ENCODE peak calls at places on chromosomes 6 and 20, in eight cellular contexts. One of them, this sample, is unnamed.

GRCh38 chr6:32843321-32843978 is 397 bp downstream of the PSMB8 start:
- DNase-seq in GOT3: no peak
- DNase-seq in neural crest cell: no peak
- DNase-seq in germinal center: peak
- DNase-seq in dermis blood vessel endothelial cell: peak
- DNase-seq in MV-4-11: peak
- DNase-seq in natural killer cell: no peak
- DNase-seq in activated CD8-positive, alpha-beta memory T cell treated with anti-CD3 and anti-CD28 coated beads, Interleukin-2, amount 50 U/mL, for 4 hours: no peak
- DNase-seq in this sample: no peak

GRCh38 chr20:34824026-34824860 is 1.2 kb downstream of the NCOA6 start:
- DNase-seq in MV-4-11: peak
- DNase-seq in germinal center: peak
- DNase-seq in GOT3: no peak
- DNase-seq in natural killer cell: peak
- DNase-seq in neural crest cell: peak
- DNase-seq in dermis blood vessel endothelial cell: peak
- DNase-seq in activated CD8-positive, alpha-beta memory T cell treated with anti-CD3 and anti-CD28 coated beads, Interleukin-2, amount 50 U/mL, for 4 hours: peak
- DNase-seq in this sample: no peak

GRCh38 chr6:10390495-10391298 is 24.2 kb downstream of the TFAP2A start:
- DNase-seq in dermis blood vessel endothelial cell: no peak
- DNase-seq in natural killer cell: no peak
- DNase-seq in germinal center: no peak
- DNase-seq in GOT3: no peak
- DNase-seq in neural crest cell: no peak
- DNase-seq in MV-4-11: no peak
- DNase-seq in activated CD8-positive, alpha-beta memory T cell treated with anti-CD3 and anti-CD28 coated beads, Interleukin-2, amount 50 U/mL, for 4 hours: no peak
- DNase-seq in this sample: no peak

GRCh38 chr6:122476131-122476530 is 4.5 kb upstream of the SERINC1 start:
- DNase-seq in MV-4-11: peak
- DNase-seq in dermis blood vessel endothelial cell: peak
- DNase-seq in natural killer cell: no peak
- DNase-seq in germinal center: no peak
- DNase-seq in GOT3: no peak
- DNase-seq in neural crest cell: no peak
- DNase-seq in activated CD8-positive, alpha-beta memory T cell treated with anti-CD3 and anti-CD28 coated beads, Interleukin-2, amount 50 U/mL, for 4 hours: no peak
- DNase-seq in this sample: no peak

GRCh38 chr20:24983896-24984295 is 8.7 kb downstream of the APMAP start:
- DNase-seq in natural killer cell: no peak
- DNase-seq in dermis blood vessel endothelial cell: no peak
- DNase-seq in germinal center: no peak
- DNase-seq in activated CD8-positive, alpha-beta memory T cell treated with anti-CD3 and anti-CD28 coated beads, Interleukin-2, amount 50 U/mL, for 4 hours: no peak
- DNase-seq in neural crest cell: no peak
- DNase-seq in MV-4-11: no peak
- DNase-seq in GOT3: no peak
- DNase-seq in this sample: no peak

GRCh38 chr20:44089987-44090674 is 96.9 kb downstream of the JPH2 start:
- DNase-seq in dermis blood vessel endothelial cell: peak
- DNase-seq in GOT3: no peak
- DNase-seq in natural killer cell: no peak
- DNase-seq in germinal center: peak
- DNase-seq in MV-4-11: peak
- DNase-seq in activated CD8-positive, alpha-beta memory T cell treated with anti-CD3 and anti-CD28 coated beads, Interleukin-2, amount 50 U/mL, for 4 hours: no peak
- DNase-seq in neural crest cell: peak
- DNase-seq in this sample: no peak

GRCh38 chr6:14844411-14844810 is 401.5 kb upstream of the JARID2 start:
- DNase-seq in germinal center: no peak
- DNase-seq in dermis blood vessel endothelial cell: no peak
- DNase-seq in activated CD8-positive, alpha-beta memory T cell treated with anti-CD3 and anti-CD28 coated beads, Interleukin-2, amount 50 U/mL, for 4 hours: no peak
- DNase-seq in MV-4-11: no peak
- DNase-seq in neural crest cell: no peak
- DNase-seq in GOT3: no peak
- DNase-seq in natural killer cell: no peak
- DNase-seq in this sample: no peak

GRCh38 chr6:6701864-6702263 is 113.3 kb downstream of the LY86 start:
- DNase-seq in activated CD8-positive, alpha-beta memory T cell treated with anti-CD3 and anti-CD28 coated beads, Interleukin-2, amount 50 U/mL, for 4 hours: no peak
- DNase-seq in natural killer cell: no peak
- DNase-seq in GOT3: no peak
- DNase-seq in neural crest cell: no peak
- DNase-seq in germinal center: no peak
- DNase-seq in MV-4-11: peak
- DNase-seq in dermis blood vessel endothelial cell: no peak
- DNase-seq in this sample: no peak

GRCh38 chr6:158516098-158516497 is 43.8 kb upstream of the TMEM181 start:
- DNase-seq in germinal center: no peak
- DNase-seq in GOT3: no peak
- DNase-seq in dermis blood vessel endothelial cell: no peak
- DNase-seq in neural crest cell: no peak
- DNase-seq in activated CD8-positive, alpha-beta memory T cell treated with anti-CD3 and anti-CD28 coated beads, Interleukin-2, amount 50 U/mL, for 4 hours: no peak
- DNase-seq in natural killer cell: no peak
- DNase-seq in MV-4-11: no peak
- DNase-seq in this sample: no peak

GRCh38 chr6:41072836-41073202 is at the start of gene NFYA:
- DNase-seq in germinal center: peak
- DNase-seq in natural killer cell: peak
- DNase-seq in dermis blood vessel endothelial cell: no peak
- DNase-seq in activated CD8-positive, alpha-beta memory T cell treated with anti-CD3 and anti-CD28 coated beads, Interleukin-2, amount 50 U/mL, for 4 hours: peak
- DNase-seq in MV-4-11: no peak
- DNase-seq in neural crest cell: no peak
- DNase-seq in GOT3: peak
- DNase-seq in this sample: no peak

GRCh38 chr6:113481441-113481840 is 375.7 kb upstream of the MARCKS start:
- DNase-seq in neural crest cell: no peak
- DNase-seq in GOT3: no peak
- DNase-seq in activated CD8-positive, alpha-beta memory T cell treated with anti-CD3 and anti-CD28 coated beads, Interleukin-2, amount 50 U/mL, for 4 hours: no peak
- DNase-seq in germinal center: no peak
- DNase-seq in dermis blood vessel endothelial cell: no peak
- DNase-seq in natural killer cell: no peak
- DNase-seq in MV-4-11: no peak
- DNase-seq in this sample: no peak

GRCh38 chr20:58223358-58223941 is 5.0 kb downstream of the ANKRD60 start:
- DNase-seq in activated CD8-positive, alpha-beta memory T cell treated with anti-CD3 and anti-CD28 coated beads, Interleukin-2, amount 50 U/mL, for 4 hours: no peak
- DNase-seq in MV-4-11: no peak
- DNase-seq in GOT3: no peak
- DNase-seq in neural crest cell: no peak
- DNase-seq in natural killer cell: no peak
- DNase-seq in dermis blood vessel endothelial cell: no peak
- DNase-seq in germinal center: no peak
- DNase-seq in this sample: no peak

GRCh38 chr6:117840541-117840983 is 66.5 kb upstream of the SLC35F1 start:
- DNase-seq in dermis blood vessel endothelial cell: peak
- DNase-seq in germinal center: no peak
- DNase-seq in MV-4-11: peak
- DNase-seq in GOT3: no peak
- DNase-seq in natural killer cell: no peak
- DNase-seq in activated CD8-positive, alpha-beta memory T cell treated with anti-CD3 and anti-CD28 coated beads, Interleukin-2, amount 50 U/mL, for 4 hours: no peak
- DNase-seq in neural crest cell: peak
- DNase-seq in this sample: no peak

GRCh38 chr6:110886555-110887167 is 12.1 kb downstream of the AMD1 start:
- DNase-seq in dermis blood vessel endothelial cell: no peak
- DNase-seq in neural crest cell: no peak
- DNase-seq in MV-4-11: no peak
- DNase-seq in GOT3: no peak
- DNase-seq in activated CD8-positive, alpha-beta memory T cell treated with anti-CD3 and anti-CD28 coated beads, Interleukin-2, amount 50 U/mL, for 4 hours: no peak
- DNase-seq in natural killer cell: no peak
- DNase-seq in germinal center: no peak
- DNase-seq in this sample: no peak

GRCh38 chr20:18314786-18315406 is 26.6 kb downstream of the ZNF133 start:
- DNase-seq in natural killer cell: no peak
- DNase-seq in germinal center: no peak
- DNase-seq in MV-4-11: no peak
- DNase-seq in activated CD8-positive, alpha-beta memory T cell treated with anti-CD3 and anti-CD28 coated beads, Interleukin-2, amount 50 U/mL, for 4 hours: no peak
- DNase-seq in neural crest cell: no peak
- DNase-seq in dermis blood vessel endothelial cell: no peak
- DNase-seq in GOT3: no peak
- DNase-seq in this sample: no peak

GRCh38 chr6:41344865-41345264 is 9.5 kb downstream of the NCR2 start:
- DNase-seq in dermis blood vessel endothelial cell: no peak
- DNase-seq in natural killer cell: no peak
- DNase-seq in germinal center: no peak
- DNase-seq in neural crest cell: no peak
- DNase-seq in activated CD8-positive, alpha-beta memory T cell treated with anti-CD3 and anti-CD28 coated beads, Interleukin-2, amount 50 U/mL, for 4 hours: no peak
- DNase-seq in MV-4-11: no peak
- DNase-seq in GOT3: no peak
- DNase-seq in this sample: no peak

GRCh38 chr6:166514196-166514595 is 72.3 kb downstream of the RAMACL start:
- DNase-seq in natural killer cell: no peak
- DNase-seq in activated CD8-positive, alpha-beta memory T cell treated with anti-CD3 and anti-CD28 coated beads, Interleukin-2, amount 50 U/mL, for 4 hours: no peak
- DNase-seq in neural crest cell: no peak
- DNase-seq in dermis blood vessel endothelial cell: peak
- DNase-seq in MV-4-11: no peak
- DNase-seq in germinal center: no peak
- DNase-seq in GOT3: no peak
- DNase-seq in this sample: no peak

GRCh38 chr20:53210041-53210440 is 237.9 kb downstream of the TSHZ2 start:
- DNase-seq in dermis blood vessel endothelial cell: no peak
- DNase-seq in MV-4-11: no peak
- DNase-seq in natural killer cell: no peak
- DNase-seq in germinal center: no peak
- DNase-seq in neural crest cell: no peak
- DNase-seq in activated CD8-positive, alpha-beta memory T cell treated with anti-CD3 and anti-CD28 coated beads, Interleukin-2, amount 50 U/mL, for 4 hours: no peak
- DNase-seq in GOT3: no peak
- DNase-seq in this sample: no peak

GRCh38 chr6:107827541-107827940 is 3.4 kb upstream of the SCML4 start:
- DNase-seq in activated CD8-positive, alpha-beta memory T cell treated with anti-CD3 and anti-CD28 coated beads, Interleukin-2, amount 50 U/mL, for 4 hours: no peak
- DNase-seq in MV-4-11: no peak
- DNase-seq in GOT3: no peak
- DNase-seq in germinal center: no peak
- DNase-seq in neural crest cell: no peak
- DNase-seq in dermis blood vessel endothelial cell: no peak
- DNase-seq in natural killer cell: peak
- DNase-seq in this sample: no peak

GRCh38 chr20:33568378-33569289 is 78.7 kb downstream of the CBFA2T2 start:
- DNase-seq in dermis blood vessel endothelial cell: peak
- DNase-seq in neural crest cell: peak
- DNase-seq in germinal center: peak
- DNase-seq in activated CD8-positive, alpha-beta memory T cell treated with anti-CD3 and anti-CD28 coated beads, Interleukin-2, amount 50 U/mL, for 4 hours: no peak
- DNase-seq in MV-4-11: no peak
- DNase-seq in GOT3: no peak
- DNase-seq in natural killer cell: no peak
- DNase-seq in this sample: peak